ENCODE peak calls at places on chromosomes 6 and 20, in five cellular contexts. D is AG10803, P is AG08396, T is testis, S is mucosa of descending colon. I is an unnamed sample.

GRCh38 chr6:2990179-2990931 is 9.3 kb upstream of the NQO2 start:
- DNase-seq in D (peak; percentile 44), P (no peak), T (peak; percentile 73), S (peak; percentile 55), I (peak; percentile 79)

GRCh38 chr6:129351807-129352206 is 358.2 kb downstream of the ARHGAP18 start:
- DNase-seq in D (peak; percentile 9), P (no peak), T (no peak), S (no peak), I (no peak)

GRCh38 chr20:63740070-63740500 is 509 bp downstream of the SLC2A4RG start:
- DNase-seq in D (peak; percentile 48), P (peak; percentile 85), T (no peak), S (peak; percentile 49), I (peak; percentile 29)

GRCh38 chr20:24578605-24579004 is 109.2 kb downstream of the SYNDIG1 start:
- DNase-seq in D (no peak), P (no peak), T (no peak), S (no peak), I (no peak)

GRCh38 chr6:129929433-129929832 is 68.3 kb upstream of the TMEM244 start:
- DNase-seq in D (peak; percentile 92), P (peak; percentile 33), T (no peak), S (no peak), I (peak; percentile 22)

GRCh38 chr20:50304501-50304856 is 113.8 kb downstream of the CEBPB start:
- DNase-seq in D (peak; percentile 97), P (peak; percentile 77), T (peak; percentile 79), S (peak; percentile 45), I (peak; percentile 84)

GRCh38 chr6:121920616-121921015 is 478.8 kb upstream of the HSF2 start:
- DNase-seq in D (no peak), P (no peak), T (no peak), S (no peak), I (no peak)

GRCh38 chr20:32963176-32963575 is 41.1 kb downstream of the SUN5 start:
- DNase-seq in D (no peak), P (no peak), T (peak; percentile 2), S (no peak), I (no peak)

GRCh38 chr20:10554285-10554684 is 119.2 kb downstream of the SLX4IP start:
- DNase-seq in D (no peak), P (no peak), T (no peak), S (no peak), I (no peak)

GRCh38 chr6:136410201-136411027 is 120.8 kb upstream of the BCLAF1 start:
- DNase-seq in D (peak; percentile 63), P (no peak), T (no peak), S (no peak), I (no peak)

GRCh38 chr6:31042801-31043200 is 32.5 kb downstream of the MUC22 start:
- DNase-seq in D (peak; percentile 60), P (peak; percentile 52), T (peak; percentile 62), S (peak; percentile 38), I (peak; percentile 58)

GRCh38 chr20:47189060-47189459 is 167.4 kb downstream of the ZMYND8 start:
- DNase-seq in D (peak; percentile 62), P (no peak), T (no peak), S (no peak), I (no peak)